ENCODE peak calls at places on chromosomes 2 and 18, in six cellular contexts. V is upper lobe of right lung; I is naive B cell; R is T follicular helper cell; Q is CD4-positive, CD25-positive, alpha-beta regulatory T cell; M is stimulated activated CD4-positive, alpha-beta T cell treated with anti-CD3 and anti-CD28 coated beads, TNF-alpha, amount 100 ng/mL, for 24 hours. G is an unnamed sample.

GRCh38 chr2:15771124-15771523 is 169.2 kb upstream of the MYCN start:
- DNase-seq in Q (no peak), M (no peak), I (no peak), R (no peak), V (no peak), G (no peak)

GRCh38 chr18:48740068-48740440 is 201.2 kb downstream of the CTIF start:
- DNase-seq in M (no peak), Q (no peak), I (no peak), R (no peak), V (no peak), G (no peak)

GRCh38 chr2:229174794-229175529 is 96.1 kb downstream of the PID1 start:
- DNase-seq in M (no peak), V (no peak), R (no peak), I (no peak), Q (no peak), G (no peak)

GRCh38 chr2:105144941-105145300 is 96.6 kb upstream of the GPR45 start:
- DNase-seq in I (peak), Q (no peak), V (no peak), M (no peak), R (no peak), G (no peak)

GRCh38 chr2:68715353-68716041 is 19.1 kb upstream of the ARHGAP25 start:
- DNase-seq in Q (peak), I (no peak), M (peak), V (peak), R (no peak), G (no peak)

GRCh38 chr2:98669675-98670074 is 61.3 kb downstream of the MGAT4A start:
- DNase-seq in M (no peak), I (no peak), V (no peak), R (no peak), Q (no peak), G (no peak)

GRCh38 chr2:181070119-181070833 is 89.9 kb downstream of the UBE2E3 start:
- DNase-seq in Q (no peak), M (no peak), R (no peak), I (no peak), V (no peak), G (no peak)

GRCh38 chr18:3624818-3625716 is 175.1 kb downstream of the TGIF1 start:
- DNase-seq in I (no peak), M (peak), Q (no peak), R (peak), V (no peak), G (no peak)

GRCh38 chr2:68052717-68053422 is 9.9 kb downstream of the C1D start:
- DNase-seq in M (no peak), I (no peak), V (no peak), R (no peak), Q (no peak), G (no peak)

GRCh38 chr2:119591523-119591922 is 47.3 kb downstream of the CFAP221 start:
- DNase-seq in V (no peak), R (no peak), I (no peak), M (no peak), Q (no peak), G (no peak)

GRCh38 chr2:80361904-80362303 is 57.4 kb upstream of the LRRTM1 start:
- DNase-seq in M (no peak), R (no peak), Q (no peak), V (no peak), I (no peak), G (no peak)

GRCh38 chr2:57207191-57207590 is 839.4 kb upstream of the VRK2 start:
- DNase-seq in I (no peak), R (no peak), Q (no peak), M (no peak), V (no peak), G (no peak)

GRCh38 chr18:77208969-77209368 is 40.7 kb upstream of the GALR1 start:
- DNase-seq in R (no peak), Q (peak), M (peak), I (peak), V (no peak), G (no peak)

GRCh38 chr2:232979871-232980461 is 33.1 kb downstream of the NGEF start:
- DNase-seq in M (no peak), V (no peak), R (no peak), Q (no peak), I (no peak), G (no peak)

GRCh38 chr2:7933665-7934064 is 748.2 kb upstream of the ID2 start:
- DNase-seq in Q (no peak), R (no peak), V (no peak), M (no peak), I (no peak), G (no peak)

GRCh38 chr2:20224716-20225293 is at the start of gene SDC1:
- DNase-seq in M (no peak), Q (no peak), V (peak), I (no peak), R (no peak), G (no peak)

GRCh38 chr2:171159326-171160118 is 1.2 kb downstream of the TLK1 start:
- DNase-seq in M (peak), R (peak), Q (peak), I (peak), V (no peak), G (no peak)

GRCh38 chr2:44943031-44943692 is 1.7 kb downstream of the SIX3 start:
- DNase-seq in M (no peak), R (no peak), Q (no peak), V (no peak), I (no peak), G (no peak)

GRCh38 chr2:187078297-187078696 is 229.3 kb upstream of the ZSWIM2 start:
- DNase-seq in M (no peak), R (no peak), V (no peak), I (no peak), Q (no peak), G (no peak)

GRCh38 chr18:59631583-59632181 is 65.5 kb downstream of the CCBE1 start:
- DNase-seq in I (no peak), V (no peak), R (no peak), Q (no peak), M (no peak), G (no peak)

GRCh38 chr18:49813321-49814146 is at the start of gene ACAA2:
- DNase-seq in V (peak), I (peak), M (peak), R (peak), Q (peak), G (peak)

GRCh38 chr2:25032094-25032493 is 9.8 kb upstream of the EFR3B start:
- DNase-seq in V (no peak), R (no peak), I (no peak), M (no peak), Q (no peak), G (no peak)

G was measured in activated B cell treated with CpG ODN at 0.5 μM for 24 hours.